ENCODE peak calls at places on chromosome 22, in nine cellular contexts. V, Q, X, O, R, I, F, Z and Y are unnamed samples.
A peak's percentile ranks its signal among the peaks of the same experiment; 100 is the strongest.

GRCh38 chr22:28032896-28033295 is 113.8 kb upstream of the PITPNB start:
- DNase-seq in V (no peak), Q (no peak), X (no peak), O (no peak), R (no peak), I (no peak), F (no peak), Z (no peak), Y (no peak)

GRCh38 chr22:46129390-46130041 is 20.8 kb upstream of the PPARA start:
- DNase-seq in V (peak; percentile 61), Q (no peak), X (no peak), O (no peak), R (no peak), I (no peak), F (no peak), Z (peak; percentile 92), Y (no peak)

GRCh38 chr22:40982482-40983385 is 31.6 kb downstream of the RBX1 start:
- DNase-seq in V (no peak), Q (no peak), X (no peak), O (no peak), R (no peak), I (no peak), F (no peak), Z (no peak), Y (peak; percentile 52)

GRCh38 chr22:45253039-45253641 is 12.4 kb upstream of the KIAA0930 start:
- DNase-seq in V (no peak), Q (no peak), X (no peak), O (no peak), R (no peak), I (no peak), F (no peak), Z (no peak), Y (no peak)

GRCh38 chr22:32836286-32836859 is 34.9 kb downstream of the TIMP3 start:
- DNase-seq in V (no peak), Q (peak; percentile 22), X (no peak), O (no peak), R (no peak), I (no peak), F (no peak), Z (no peak), Y (peak; percentile 37)

GRCh38 chr22:50625568-50626313 is 2.2 kb downstream of the ARSA start:
- DNase-seq in V (no peak), Q (no peak), X (no peak), O (peak; percentile 49), R (no peak), I (no peak), F (no peak), Z (peak; percentile 78), Y (no peak)

GRCh38 chr22:44710474-44711235 is 8.7 kb downstream of the PRR5 start:
- DNase-seq in V (peak; percentile 82), Q (no peak), X (no peak), O (no peak), R (no peak), I (no peak), F (no peak), Z (no peak), Y (peak; percentile 65)

GRCh38 chr22:44341431-44342346 is 28.9 kb upstream of the SHISAL1 start:
- DNase-seq in V (peak; percentile 16), Q (peak; percentile 69), X (no peak), O (no peak), R (no peak), I (no peak), F (peak; percentile 36), Z (no peak), Y (no peak)

GRCh38 chr22:35353318-35353717 is 27.6 kb upstream of the HMOX1 start:
- DNase-seq in V (peak; percentile 46), Q (no peak), X (no peak), O (no peak), R (no peak), I (no peak), F (no peak), Z (peak; percentile 71), Y (no peak)

GRCh38 chr22:32628626-32629587 is 154.3 kb downstream of the FBXO7 start:
- DNase-seq in V (no peak), Q (peak; percentile 97), X (no peak), O (no peak), R (no peak), I (no peak), F (peak; percentile 99), Z (no peak), Y (no peak)

GRCh38 chr22:42805016-42805997 is 51.8 kb downstream of the ARFGAP3 start:
- DNase-seq in V (no peak), Q (no peak), X (peak; percentile 62), O (peak; percentile 89), R (no peak), I (no peak), F (no peak), Z (peak; percentile 89), Y (no peak)

GRCh38 chr22:32745251-32745995 is 56.1 kb upstream of the TIMP3 start:
- DNase-seq in V (peak; percentile 20), Q (peak; percentile 55), X (peak; percentile 90), O (no peak), R (no peak), I (no peak), F (peak; percentile 82), Z (no peak), Y (no peak)

GRCh38 chr22:21942407-21942895 is 10.2 kb downstream of the PPM1F start:
- DNase-seq in V (peak; percentile 52), Q (peak; percentile 88), X (peak; percentile 83), O (peak; percentile 65), R (no peak), I (peak; percentile 77), F (peak; percentile 85), Z (peak; percentile 94), Y (no peak)

GRCh38 chr22:27474711-27475547 is 326.6 kb downstream of the MN1 start:
- DNase-seq in V (no peak), Q (peak; percentile 94), X (peak; percentile 100), O (peak; percentile 82), R (no peak), I (peak; percentile 91), F (peak; percentile 42), Z (no peak), Y (no peak)

DNA sequence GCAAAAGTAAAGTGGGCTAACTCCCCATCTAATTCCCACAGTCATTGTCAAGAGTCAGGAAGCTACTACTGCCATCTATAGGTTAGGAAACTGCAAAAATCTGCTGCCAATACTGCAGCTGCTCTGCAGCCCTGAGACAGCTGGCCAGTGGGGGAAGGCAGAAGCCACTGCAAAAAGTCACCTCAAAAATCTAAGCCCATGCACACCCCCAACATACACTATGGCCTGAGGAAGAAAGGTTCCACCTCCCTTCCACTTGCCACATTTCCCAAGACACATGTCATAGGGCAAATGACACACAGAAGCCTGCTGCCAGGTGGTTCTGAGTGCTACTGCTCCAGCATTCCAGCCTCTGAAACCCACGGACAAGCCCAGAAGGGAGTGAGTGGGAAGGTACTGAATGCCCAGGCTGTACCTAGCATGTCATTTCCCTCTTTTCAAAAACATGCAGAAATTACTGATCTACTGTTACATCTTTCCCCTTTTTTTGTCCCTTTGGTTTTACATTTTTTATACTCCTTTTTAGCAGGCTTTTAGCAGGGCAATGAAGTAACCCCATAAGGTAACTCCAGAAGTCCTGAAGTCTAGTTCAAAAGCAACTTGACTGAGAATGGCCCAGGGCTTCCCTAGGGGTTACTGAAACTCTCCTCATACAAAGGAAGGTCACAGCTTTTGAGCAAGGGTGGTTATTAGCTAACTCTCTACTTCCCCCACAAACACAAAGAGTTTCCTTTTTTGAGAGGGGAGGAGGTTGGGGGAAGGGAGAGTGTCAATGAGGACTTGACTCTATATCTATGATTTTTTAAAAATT is 36.8 kb downstream of the DGCR2 start:
- DNase-seq in V (no peak), Q (peak; percentile 52), X (peak; percentile 29), O (no peak), R (peak; percentile 83), I (peak; percentile 25), F (peak; percentile 51), Z (no peak), Y (peak; percentile 69)
- TF ChIP-seq CTCF in V (no peak), Q (peak; percentile 49), X (peak; percentile 48), O (no peak), R (peak; percentile 24), I (peak; percentile 66), F (peak; percentile 63), Z (no peak), Y (peak; percentile 37)

GRCh38 chr22:17613280-17613679 is 15.3 kb downstream of the ATP6V1E1 start:
- DNase-seq in V (no peak), Q (no peak), X (no peak), O (no peak), R (no peak), I (no peak), F (no peak), Z (no peak), Y (no peak)
- TF ChIP-seq CTCF in V (no peak), Q (no peak), X (no peak), O (no peak), R (no peak), I (no peak), F (no peak), Z (no peak), Y (no peak)

GRCh38 chr22:36673821-36674220 is 29.7 kb downstream of the CACNG2 start:
- DNase-seq in V (no peak), Q (no peak), X (peak; percentile 12), O (no peak), R (no peak), I (no peak), F (no peak), Z (no peak), Y (no peak)
- TF ChIP-seq CTCF in V (no peak), Q (no peak), X (no peak), O (no peak), R (no peak), I (no peak), F (no peak), Z (no peak), Y (no peak)

GRCh38 chr22:25853902-25854301 is 111.9 kb downstream of the MYO18B start:
- DNase-seq in V (no peak), Q (no peak), X (no peak), O (no peak), R (no peak), I (no peak), F (no peak), Z (no peak), Y (no peak)
- TF ChIP-seq CTCF in V (no peak), Q (no peak), X (no peak), O (no peak), R (peak; percentile 1), I (peak; percentile 35), F (no peak), Z (no peak), Y (peak; percentile 7)

GRCh38 chr22:20133930-20134549 is 2.4 kb downstream of the ZDHHC8 start:
- DNase-seq in V (no peak), Q (no peak), X (no peak), O (no peak), R (no peak), I (no peak), F (no peak), Z (no peak), Y (no peak)
- TF ChIP-seq CTCF in V (no peak), Q (no peak), X (no peak), O (no peak), R (no peak), I (no peak), F (no peak), Z (no peak), Y (no peak)

GRCh38 chr22:29259253-29259899 is 8.4 kb downstream of the RHBDD3 start:
- DNase-seq in V (no peak), Q (no peak), X (no peak), O (no peak), R (no peak), I (no peak), F (no peak), Z (no peak), Y (no peak)
- TF ChIP-seq CTCF in V (no peak), Q (no peak), X (peak; percentile 9), O (no peak), R (no peak), I (peak; percentile 42), F (no peak), Z (no peak), Y (no peak)